ENCODE peak calls at places on chromosomes 7 and 10, in six cellular contexts. R is astrocyte of the cerebellum, B is brain microvascular endothelial cell, X is GM12865, I is tibial artery, Q is H1. T is an unnamed sample.
A peak's percentile ranks its signal among the peaks of the same experiment; 100 is the strongest.

GRCh38 chr10:110496553-110497437 is 912 bp upstream of the DUSP5 start:
- DNase-seq in X (no peak), R (no peak), B (peak; percentile 59), I (no peak), Q (no peak), T (no peak)

GRCh38 chr10:77346031-77346430 is 291.6 kb downstream of the KCNMA1 start:
- DNase-seq in R (no peak), B (no peak), Q (no peak), X (no peak), I (no peak), T (no peak)

GRCh38 chr7:98423043-98423442 is 22.2 kb upstream of the BAIAP2L1 start:
- DNase-seq in B (peak; percentile 43), X (peak; percentile 48), Q (no peak), I (no peak), R (no peak), T (peak; percentile 18)

GRCh38 chr10:114703377-114704125 is 45.5 kb upstream of the ABLIM1 start:
- DNase-seq in B (no peak), Q (peak; percentile 48), R (no peak), I (no peak), X (peak; percentile 15), T (peak; percentile 35)

GRCh38 chr7:149833495-149834130 is 4.6 kb upstream of the ZNF862 start:
- DNase-seq in Q (no peak), R (no peak), I (no peak), X (no peak), B (no peak), T (no peak)

GRCh38 chr7:104499975-104500374 is 171.6 kb downstream of the LHFPL3 start:
- DNase-seq in R (no peak), X (no peak), B (no peak), I (no peak), Q (no peak), T (no peak)

GRCh38 chr10:121708921-121709625 is 110.8 kb upstream of the FGFR2 start:
- DNase-seq in Q (no peak), B (no peak), R (no peak), I (no peak), X (no peak), T (no peak)

GRCh38 chr7:3092468-3092867 is 48.8 kb upstream of the CARD11 start:
- DNase-seq in I (peak; percentile 47), Q (no peak), B (peak; percentile 27), R (no peak), X (peak; percentile 83), T (peak; percentile 60)

GRCh38 chr10:46549171-46550075 is 7.0 kb downstream of the GPRIN2 start:
- DNase-seq in I (peak; percentile 20), B (no peak), X (no peak), R (no peak), Q (peak; percentile 59), T (no peak)

GRCh38 chr7:65972976-65973375 is 9.0 kb downstream of the GUSB start:
- DNase-seq in R (no peak), B (no peak), Q (no peak), I (no peak), X (no peak), T (no peak)

GRCh38 chr10:69087600-69088470 is at the start of gene SRGN:
- DNase-seq in I (peak; percentile 87), B (peak; percentile 95), Q (no peak), X (peak; percentile 95), R (no peak), T (peak; percentile 85)

GRCh38 chr10:129631011-129631410 is 164.0 kb downstream of the MGMT start:
- DNase-seq in I (no peak), X (no peak), B (no peak), Q (no peak), R (no peak), T (no peak)

GRCh38 chr10:48659790-48660189 is 24.9 kb upstream of the WDFY4 start:
- DNase-seq in X (peak; percentile 44), I (no peak), Q (no peak), B (no peak), R (no peak), T (no peak)

GRCh38 chr7:102993532-102994029 is 80.8 kb downstream of the LRRC17 start:
- DNase-seq in R (peak; percentile 63), Q (no peak), I (no peak), X (no peak), B (no peak), T (no peak)

GRCh38 chr7:152462995-152463713 is 27.4 kb upstream of the KMT2C start:
- DNase-seq in Q (peak; percentile 89), R (peak; percentile 22), I (peak; percentile 36), X (no peak), B (peak; percentile 25), T (no peak)

GRCh38 chr7:2114926-2115738 is 117.6 kb downstream of the MAD1L1 start:
- DNase-seq in I (no peak), R (no peak), B (no peak), X (no peak), Q (no peak), T (no peak)

GRCh38 chr7:95527033-95527775 is 41.5 kb downstream of the ASB4 start:
- DNase-seq in B (peak; percentile 15), I (peak; percentile 32), Q (peak; percentile 67), X (peak; percentile 48), R (peak; percentile 31), T (peak; percentile 16)

GRCh38 chr7:128121731-128122576 is 90.7 kb upstream of the LRRC4 start:
- DNase-seq in Q (no peak), R (no peak), X (no peak), I (no peak), B (no peak), T (no peak)
- H3K4me3 ChIP-seq in Q (no peak overlapping the region), R (no peak overlapping the region), X (no peak overlapping the region), I (peak overlapping the region; percentile 13), B (no peak overlapping the region), T (no peak overlapping the region)

DNA sequence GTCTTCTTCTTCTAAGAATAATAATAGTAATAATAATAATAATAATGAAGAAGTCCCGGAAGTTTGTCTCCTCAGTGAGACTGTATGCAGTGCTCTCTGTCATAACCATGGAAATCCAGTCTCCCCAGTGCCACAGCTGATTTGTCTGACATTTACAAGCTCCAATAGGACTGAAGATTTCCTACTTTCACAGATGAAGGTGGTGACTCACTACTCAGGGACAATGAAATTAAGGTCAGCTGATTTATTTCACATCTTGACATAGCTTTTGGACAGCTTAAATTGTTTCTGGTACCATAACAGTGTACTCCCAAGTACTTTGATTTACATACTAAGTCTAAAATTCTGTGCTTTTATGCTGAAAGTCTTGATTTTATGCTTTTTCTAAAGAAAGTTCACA is 6.9 kb downstream of the CELF2 start:
- DNase-seq in I (no peak), R (no peak), Q (no peak), X (no peak), B (no peak), T (no peak)
- H3K4me3 ChIP-seq in I (no peak overlapping the region), R (no peak overlapping the region), Q (no peak overlapping the region), X (no peak overlapping the region), B (no peak overlapping the region), T (no peak overlapping the region)

GRCh38 chr7:99971242-99971641 is 4.6 kb downstream of the AZGP1 start:
- DNase-seq in Q (no peak), B (no peak), R (no peak), I (no peak), X (no peak), T (no peak)

GRCh38 chr7:99974681-99975080 is 1.1 kb downstream of the AZGP1 start:
- DNase-seq in B (no peak), Q (no peak), X (no peak), I (no peak), R (no peak), T (no peak)

GRCh38 chr7:99976626-99977025 is 795 bp upstream of the AZGP1 start:
- DNase-seq in X (no peak), Q (no peak), I (no peak), B (no peak), R (no peak), T (no peak)

DNA sequence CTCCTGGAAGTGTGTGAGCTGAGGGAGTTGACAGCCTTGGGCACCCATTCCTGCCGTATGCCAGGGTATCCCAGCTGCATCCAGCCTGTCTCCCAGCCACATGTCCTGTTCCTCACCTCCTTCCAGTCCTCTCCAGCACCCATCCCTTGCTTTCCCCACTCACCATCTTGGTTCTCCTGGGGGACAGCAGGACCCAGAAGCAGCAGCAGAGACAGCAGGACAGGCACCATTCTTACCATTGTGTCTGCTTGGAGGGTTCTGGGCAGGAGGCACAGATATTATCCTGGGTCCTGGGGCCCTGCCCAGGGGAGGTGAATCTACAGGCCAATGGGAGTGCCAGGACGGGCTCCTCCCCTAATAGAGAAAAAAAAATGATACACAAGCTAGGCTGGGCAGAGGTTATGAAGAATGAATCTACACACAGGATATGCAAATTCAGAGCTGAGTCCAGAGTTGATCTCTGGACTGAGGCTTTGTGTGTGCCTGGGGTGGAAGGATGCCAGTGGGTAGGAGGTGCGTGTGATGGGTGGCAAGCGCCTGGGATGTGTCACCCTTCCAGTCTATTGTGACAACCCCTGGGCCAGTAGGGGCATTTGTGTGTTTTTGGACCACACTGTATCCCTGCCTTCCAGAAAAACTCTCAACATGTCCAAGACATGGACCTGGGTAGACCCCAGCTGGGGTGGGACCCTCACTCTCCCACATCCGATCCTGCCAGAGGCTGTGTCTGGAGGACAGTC is at the start of gene AZGP1:
- DNase-seq in R (no peak), B (no peak), X (no peak), Q (no peak), I (no peak), T (no peak)
- H3K4me3 ChIP-seq in R (no peak within 1 kb of the TSS), B (no peak within 1 kb of the TSS), X (no peak within 1 kb of the TSS), Q (no peak within 1 kb of the TSS), I (no peak within 1 kb of the TSS), T (no peak within 1 kb of the TSS)

DNA sequence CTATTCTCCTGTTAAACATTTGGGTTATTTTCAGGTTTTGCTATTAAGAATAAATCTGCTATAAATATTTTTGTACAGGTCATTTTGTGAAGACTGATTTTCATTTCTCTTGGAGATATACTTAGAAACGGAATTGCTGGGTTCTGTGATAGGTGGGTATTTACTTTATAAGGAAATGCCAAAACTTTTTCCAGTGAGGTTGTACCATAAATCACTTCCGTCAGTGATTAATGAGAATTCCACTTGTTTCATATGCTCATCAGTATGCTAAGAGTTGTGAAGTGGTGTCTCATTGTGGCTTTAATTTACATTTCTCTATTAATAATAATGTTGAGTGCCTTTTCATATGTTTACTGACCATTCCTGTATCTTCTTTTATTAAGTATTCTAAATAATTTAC is 84.0 kb upstream of the KLF14 start:
- DNase-seq in R (no peak), X (no peak), I (no peak), B (no peak), Q (no peak), T (no peak)
- H3K4me3 ChIP-seq in R (no peak overlapping the region), X (no peak overlapping the region), I (no peak overlapping the region), B (no peak overlapping the region), Q (no peak overlapping the region), T (no peak overlapping the region)

GRCh38 chr7:75916685-75917634 is 2.0 kb downstream of the POR start:
- DNase-seq in X (no peak), B (no peak), R (no peak), I (no peak), Q (no peak), T (no peak)
- H3K4me3 ChIP-seq in X (no peak overlapping the region), B (no peak overlapping the region), R (no peak overlapping the region), I (peak overlapping the region; percentile 100), Q (no peak overlapping the region), T (no peak overlapping the region)